ENCODE peak calls at places on chromosomes 1 and 21, in eight cellular contexts. One of them, this sample, is unnamed.
A peak's percentile ranks its signal among the peaks of the same experiment; 100 is the strongest.

GRCh38 chr1:3453891-3454810 is at the start of gene ARHGEF16:
- DNase-seq in Daoy: peak; percentile 76
- DNase-seq in AG09319: no peak
- DNase-seq in mucosa of descending colon: peak; percentile 92
- DNase-seq in Jurkat, Clone E6-1: no peak
- DNase-seq in left colon: peak; percentile 92
- DNase-seq in pancreas: peak; percentile 88
- DNase-seq in amniotic stem cell: no peak
- DNase-seq in this sample: no peak

GRCh38 chr1:110177775-110178174 is 27.5 kb downstream of the SLC6A17 start:
- DNase-seq in left colon: no peak
- DNase-seq in AG09319: no peak
- DNase-seq in amniotic stem cell: no peak
- DNase-seq in Jurkat, Clone E6-1: no peak
- DNase-seq in Daoy: no peak
- DNase-seq in mucosa of descending colon: no peak
- DNase-seq in pancreas: no peak
- DNase-seq in this sample: no peak

GRCh38 chr1:20792177-20792576 is 5.1 kb upstream of the HP1BP3 start:
- DNase-seq in mucosa of descending colon: no peak
- DNase-seq in pancreas: no peak
- DNase-seq in amniotic stem cell: peak; percentile 21
- DNase-seq in Daoy: no peak
- DNase-seq in left colon: no peak
- DNase-seq in Jurkat, Clone E6-1: no peak
- DNase-seq in AG09319: peak; percentile 67
- DNase-seq in this sample: no peak

GRCh38 chr1:221078260-221078965 is 199.2 kb downstream of the HLX start:
- DNase-seq in AG09319: no peak
- DNase-seq in amniotic stem cell: no peak
- DNase-seq in left colon: no peak
- DNase-seq in mucosa of descending colon: no peak
- DNase-seq in Daoy: no peak
- DNase-seq in pancreas: no peak
- DNase-seq in Jurkat, Clone E6-1: no peak
- DNase-seq in this sample: no peak

GRCh38 chr1:225485991-225486530 is 58.2 kb upstream of the LBR start:
- DNase-seq in AG09319: no peak
- DNase-seq in amniotic stem cell: no peak
- DNase-seq in Daoy: no peak
- DNase-seq in mucosa of descending colon: no peak
- DNase-seq in Jurkat, Clone E6-1: no peak
- DNase-seq in left colon: no peak
- DNase-seq in pancreas: no peak
- DNase-seq in this sample: no peak

GRCh38 chr1:63914241-63914640 is 140.4 kb downstream of the ROR1 start:
- DNase-seq in pancreas: no peak
- DNase-seq in Daoy: peak; percentile 34
- DNase-seq in amniotic stem cell: no peak
- DNase-seq in mucosa of descending colon: no peak
- DNase-seq in Jurkat, Clone E6-1: no peak
- DNase-seq in AG09319: no peak
- DNase-seq in left colon: no peak
- DNase-seq in this sample: no peak

GRCh38 chr1:34166191-34167090 is 1.4 kb upstream of the CSMD2 start:
- DNase-seq in amniotic stem cell: no peak
- DNase-seq in left colon: no peak
- DNase-seq in Daoy: peak; percentile 60
- DNase-seq in mucosa of descending colon: no peak
- DNase-seq in pancreas: no peak
- DNase-seq in AG09319: no peak
- DNase-seq in Jurkat, Clone E6-1: no peak
- DNase-seq in this sample: no peak

GRCh38 chr1:41486053-41486891 is 1.8 kb upstream of the EDN2 start:
- DNase-seq in mucosa of descending colon: no peak
- DNase-seq in AG09319: no peak
- DNase-seq in amniotic stem cell: no peak
- DNase-seq in left colon: no peak
- DNase-seq in pancreas: no peak
- DNase-seq in Daoy: peak; percentile 77
- DNase-seq in Jurkat, Clone E6-1: no peak
- DNase-seq in this sample: no peak

GRCh38 chr21:27382404-27382803 is 415.5 kb upstream of the ADAMTS5 start:
- DNase-seq in Jurkat, Clone E6-1: no peak
- DNase-seq in Daoy: no peak
- DNase-seq in pancreas: no peak
- DNase-seq in AG09319: no peak
- DNase-seq in left colon: no peak
- DNase-seq in amniotic stem cell: no peak
- DNase-seq in mucosa of descending colon: no peak
- DNase-seq in this sample: no peak

GRCh38 chr1:12202190-12202497 is 27.7 kb upstream of the VPS13D start:
- DNase-seq in left colon: no peak
- DNase-seq in Jurkat, Clone E6-1: no peak
- DNase-seq in pancreas: no peak
- DNase-seq in amniotic stem cell: no peak
- DNase-seq in mucosa of descending colon: no peak
- DNase-seq in AG09319: no peak
- DNase-seq in Daoy: no peak
- DNase-seq in this sample: no peak

GRCh38 chr1:180265871-180266270 is 35.8 kb downstream of the LHX4 start:
- DNase-seq in Daoy: no peak
- DNase-seq in mucosa of descending colon: no peak
- DNase-seq in AG09319: no peak
- DNase-seq in Jurkat, Clone E6-1: no peak
- DNase-seq in amniotic stem cell: no peak
- DNase-seq in left colon: no peak
- DNase-seq in pancreas: no peak
- DNase-seq in this sample: peak; percentile 42

GRCh38 chr1:208288495-208288894 is 44.3 kb upstream of the PLXNA2 start:
- DNase-seq in pancreas: no peak
- DNase-seq in left colon: no peak
- DNase-seq in AG09319: no peak
- DNase-seq in amniotic stem cell: no peak
- DNase-seq in mucosa of descending colon: no peak
- DNase-seq in Daoy: no peak
- DNase-seq in Jurkat, Clone E6-1: no peak
- DNase-seq in this sample: no peak

GRCh38 chr1:153592706-153593105 is 20.2 kb downstream of the S100A16 start:
- DNase-seq in Jurkat, Clone E6-1: no peak
- DNase-seq in Daoy: no peak
- DNase-seq in pancreas: no peak
- DNase-seq in amniotic stem cell: no peak
- DNase-seq in mucosa of descending colon: no peak
- DNase-seq in AG09319: no peak
- DNase-seq in left colon: no peak
- DNase-seq in this sample: no peak

GRCh38 chr21:18249542-18250152 is 5.0 kb downstream of the CHODL start:
- DNase-seq in left colon: no peak
- DNase-seq in pancreas: no peak
- DNase-seq in AG09319: no peak
- DNase-seq in Daoy: no peak
- DNase-seq in mucosa of descending colon: no peak
- DNase-seq in amniotic stem cell: no peak
- DNase-seq in Jurkat, Clone E6-1: no peak
- DNase-seq in this sample: no peak

GRCh38 chr1:29883360-29883759 is 647.0 kb downstream of the PTPRU start:
- DNase-seq in pancreas: no peak
- DNase-seq in left colon: no peak
- DNase-seq in Daoy: no peak
- DNase-seq in mucosa of descending colon: no peak
- DNase-seq in Jurkat, Clone E6-1: no peak
- DNase-seq in amniotic stem cell: no peak
- DNase-seq in AG09319: no peak
- DNase-seq in this sample: no peak

GRCh38 chr1:169694304-169694703 is 17.1 kb downstream of the SELL start:
- DNase-seq in AG09319: no peak
- DNase-seq in amniotic stem cell: no peak
- DNase-seq in mucosa of descending colon: no peak
- DNase-seq in pancreas: no peak
- DNase-seq in left colon: no peak
- DNase-seq in Daoy: no peak
- DNase-seq in Jurkat, Clone E6-1: peak; percentile 97
- DNase-seq in this sample: no peak

GRCh38 chr1:53771648-53772047 is 32.7 kb upstream of the GLIS1 start:
- DNase-seq in amniotic stem cell: no peak
- DNase-seq in Jurkat, Clone E6-1: no peak
- DNase-seq in pancreas: no peak
- DNase-seq in AG09319: peak; percentile 61
- DNase-seq in mucosa of descending colon: no peak
- DNase-seq in left colon: no peak
- DNase-seq in Daoy: no peak
- DNase-seq in this sample: no peak

GRCh38 chr1:6454856-6455751 is 10.9 kb downstream of the TNFRSF25 start:
- DNase-seq in mucosa of descending colon: no peak
- DNase-seq in Daoy: peak; percentile 48
- DNase-seq in Jurkat, Clone E6-1: no peak
- DNase-seq in pancreas: no peak
- DNase-seq in left colon: no peak
- DNase-seq in amniotic stem cell: no peak
- DNase-seq in AG09319: no peak
- DNase-seq in this sample: no peak

GRCh38 chr1:232459826-232460225 is 170.1 kb downstream of the SIPA1L2 start:
- DNase-seq in AG09319: no peak
- DNase-seq in pancreas: no peak
- DNase-seq in mucosa of descending colon: no peak
- DNase-seq in left colon: no peak
- DNase-seq in Daoy: no peak
- DNase-seq in Jurkat, Clone E6-1: no peak
- DNase-seq in amniotic stem cell: no peak
- DNase-seq in this sample: no peak

GRCh38 chr1:223551610-223552009 is 113.9 kb downstream of the CAPN8 start:
- DNase-seq in amniotic stem cell: no peak
- DNase-seq in AG09319: no peak
- DNase-seq in mucosa of descending colon: no peak
- DNase-seq in left colon: no peak
- DNase-seq in Jurkat, Clone E6-1: no peak
- DNase-seq in Daoy: no peak
- DNase-seq in pancreas: no peak
- DNase-seq in this sample: no peak

GRCh38 chr21:44874497-44875331 is 1.2 kb upstream of the PTTG1IP start:
- DNase-seq in left colon: peak; percentile 72
- DNase-seq in Daoy: no peak
- DNase-seq in mucosa of descending colon: peak; percentile 69
- DNase-seq in amniotic stem cell: no peak
- DNase-seq in AG09319: no peak
- DNase-seq in Jurkat, Clone E6-1: no peak
- DNase-seq in pancreas: peak; percentile 70
- DNase-seq in this sample: peak; percentile 89

GRCh38 chr1:66372522-66373071 is 161.4 kb upstream of the SGIP1 start:
- DNase-seq in left colon: no peak
- DNase-seq in Daoy: no peak
- DNase-seq in amniotic stem cell: no peak
- DNase-seq in AG09319: no peak
- DNase-seq in mucosa of descending colon: no peak
- DNase-seq in pancreas: no peak
- DNase-seq in Jurkat, Clone E6-1: no peak
- DNase-seq in this sample: no peak

GRCh38 chr1:238606896-238607295 is 716.2 kb upstream of the ZP4 start:
- DNase-seq in Jurkat, Clone E6-1: no peak
- DNase-seq in mucosa of descending colon: no peak
- DNase-seq in left colon: no peak
- DNase-seq in pancreas: no peak
- DNase-seq in AG09319: no peak
- DNase-seq in Daoy: peak; percentile 51
- DNase-seq in amniotic stem cell: peak; percentile 15
- DNase-seq in this sample: no peak

GRCh38 chr1:230231739-230232075 is 164.7 kb downstream of the GALNT2 start:
- DNase-seq in amniotic stem cell: no peak
- DNase-seq in left colon: peak; percentile 88
- DNase-seq in pancreas: peak; percentile 84
- DNase-seq in mucosa of descending colon: peak; percentile 92
- DNase-seq in Jurkat, Clone E6-1: no peak
- DNase-seq in AG09319: no peak
- DNase-seq in Daoy: peak; percentile 29
- DNase-seq in this sample: peak; percentile 91

GRCh38 chr21:41147096-41147978 is 20.6 kb upstream of the BACE2 start:
- DNase-seq in amniotic stem cell: no peak
- DNase-seq in Jurkat, Clone E6-1: no peak
- DNase-seq in Daoy: no peak
- DNase-seq in left colon: peak; percentile 27
- DNase-seq in pancreas: no peak
- DNase-seq in mucosa of descending colon: peak; percentile 40
- DNase-seq in AG09319: no peak
- DNase-seq in this sample: no peak

GRCh38 chr1:12434174-12434573 is 183.8 kb downstream of the DHRS3 start:
- DNase-seq in pancreas: no peak
- DNase-seq in Jurkat, Clone E6-1: peak; percentile 90
- DNase-seq in Daoy: peak; percentile 92
- DNase-seq in AG09319: no peak
- DNase-seq in amniotic stem cell: no peak
- DNase-seq in left colon: no peak
- DNase-seq in mucosa of descending colon: no peak
- DNase-seq in this sample: peak; percentile 83

GRCh38 chr21:29209696-29210095 is 79.3 kb downstream of the MAP3K7CL start:
- DNase-seq in pancreas: no peak
- DNase-seq in amniotic stem cell: no peak
- DNase-seq in Jurkat, Clone E6-1: no peak
- DNase-seq in mucosa of descending colon: no peak
- DNase-seq in AG09319: no peak
- DNase-seq in Daoy: no peak
- DNase-seq in left colon: no peak
- DNase-seq in this sample: no peak

GRCh38 chr1:6154525-6155319 is 25.4 kb downstream of the CHD5 start:
- DNase-seq in AG09319: no peak
- DNase-seq in left colon: no peak
- DNase-seq in Daoy: no peak
- DNase-seq in Jurkat, Clone E6-1: no peak
- DNase-seq in pancreas: no peak
- DNase-seq in amniotic stem cell: no peak
- DNase-seq in mucosa of descending colon: no peak
- DNase-seq in this sample: no peak

GRCh38 chr1:203453616-203454015 is 22.0 kb upstream of the PRELP start:
- DNase-seq in pancreas: no peak
- DNase-seq in left colon: no peak
- DNase-seq in mucosa of descending colon: no peak
- DNase-seq in amniotic stem cell: no peak
- DNase-seq in AG09319: no peak
- DNase-seq in Jurkat, Clone E6-1: no peak
- DNase-seq in Daoy: no peak
- DNase-seq in this sample: no peak

GRCh38 chr1:63817152-63817667 is 43.4 kb downstream of the ROR1 start:
- DNase-seq in Jurkat, Clone E6-1: no peak
- DNase-seq in Daoy: peak; percentile 78
- DNase-seq in pancreas: peak; percentile 29
- DNase-seq in mucosa of descending colon: no peak
- DNase-seq in AG09319: no peak
- DNase-seq in left colon: no peak
- DNase-seq in amniotic stem cell: no peak
- DNase-seq in this sample: no peak

GRCh38 chr1:65141394-65141793 is 6.6 kb upstream of the AK4 start:
- DNase-seq in AG09319: no peak
- DNase-seq in amniotic stem cell: no peak
- DNase-seq in Jurkat, Clone E6-1: no peak
- DNase-seq in pancreas: no peak
- DNase-seq in mucosa of descending colon: peak; percentile 46
- DNase-seq in Daoy: peak; percentile 46
- DNase-seq in left colon: no peak
- DNase-seq in this sample: no peak

GRCh38 chr1:205791568-205792180 is 16.4 kb upstream of the RAB29 start:
- DNase-seq in AG09319: no peak
- DNase-seq in left colon: peak; percentile 76
- DNase-seq in Jurkat, Clone E6-1: no peak
- DNase-seq in Daoy: peak; percentile 53
- DNase-seq in mucosa of descending colon: peak; percentile 85
- DNase-seq in pancreas: peak; percentile 55
- DNase-seq in amniotic stem cell: peak; percentile 14
- DNase-seq in this sample: no peak